ENCODE peak calls at places on chromosomes 7 and 10, in ten cellular contexts. V is anterior cingulate cortex, S is retina, M is nucleus accumbens, X is putamen, O is iris pigment epithelial cell, P is M059J, G is GM19239, F is left lobe of liver, T is glutamatergic neuron. W is an unnamed sample.

GRCh38 chr10:95809370-95810197 is 53.6 kb downstream of the ENTPD1 start:
- DNase-seq in X (no peak), T (no peak), V (no peak), F (no peak), S (no peak), G (no peak), P (no peak), M (no peak), O (no peak), W (no peak)

GRCh38 chr10:110972231-110973134 is 53.1 kb downstream of the SHOC2 start:
- DNase-seq in G (no peak), X (no peak), P (no peak), T (no peak), O (no peak), M (no peak), F (no peak), V (no peak), S (no peak), W (no peak)

GRCh38 chr7:85239114-85239513 is 52.3 kb upstream of the SEMA3D start:
- DNase-seq in M (no peak), X (no peak), P (no peak), O (no peak), S (no peak), G (no peak), T (no peak), V (no peak), F (no peak), W (no peak)

GRCh38 chr10:132555648-132556575 is 18.3 kb downstream of the INPP5A start:
- DNase-seq in O (no peak), V (no peak), X (no peak), G (no peak), T (peak; percentile 19), F (no peak), M (no peak), P (no peak), S (no peak), W (no peak)

GRCh38 chr7:78905449-78905848 is 548.0 kb downstream of the MAGI2 start:
- DNase-seq in S (no peak), O (no peak), X (no peak), T (no peak), F (no peak), M (no peak), G (no peak), V (no peak), P (no peak), W (no peak)

GRCh38 chr10:132115736-132116135 is 50.0 kb downstream of the JAKMIP3 start:
- DNase-seq in G (no peak), X (no peak), S (no peak), V (no peak), T (no peak), O (peak; percentile 26), M (no peak), P (peak; percentile 27), F (no peak), W (no peak)

GRCh38 chr10:13371879-13372470 is 23.9 kb upstream of the SEPHS1 start:
- DNase-seq in P (peak; percentile 76), F (peak; percentile 74), S (peak; percentile 87), G (peak; percentile 85), O (peak; percentile 79), T (peak; percentile 70), M (no peak), X (peak; percentile 72), V (peak; percentile 20), W (peak; percentile 72)

GRCh38 chr10:4488924-4489323 is 337.1 kb upstream of the AKR1E2 start:
- DNase-seq in T (no peak), X (no peak), M (no peak), P (no peak), S (no peak), V (no peak), G (no peak), O (no peak), F (no peak), W (no peak)

GRCh38 chr10:3654496-3654895 is 130.5 kb downstream of the KLF6 start:
- DNase-seq in V (no peak), G (no peak), O (no peak), F (no peak), M (no peak), T (no peak), P (peak; percentile 44), X (no peak), S (no peak), W (no peak)

GRCh38 chr7:130143986-130144618 is 61.1 kb downstream of the TMEM209 start:
- DNase-seq in T (no peak), M (no peak), P (no peak), O (no peak), X (no peak), V (no peak), G (no peak), S (no peak), F (no peak), W (no peak)

GRCh38 chr7:12032146-12032545 is 178.9 kb upstream of the TMEM106B start:
- DNase-seq in P (peak; percentile 66), X (no peak), T (no peak), G (no peak), S (no peak), M (no peak), F (no peak), O (no peak), V (no peak), W (no peak)

GRCh38 chr10:124697837-124698559 is 46.2 kb downstream of the FAM53B start:
- DNase-seq in F (no peak), G (no peak), X (no peak), T (no peak), S (no peak), O (no peak), M (no peak), V (no peak), P (no peak), W (peak; percentile 47)

W was measured in CD4-positive, alpha-beta memory T cell.